ENCODE peak calls at places on chromosomes 12 and 14, in nine cellular contexts. N is small intestine; Z is cardiac muscle cell; L is lung; A is fibroblast of lung; C is Caco-2; F is CD8-positive, alpha-beta memory T cell; W is right atrium auricular region; M is H9. J is an unnamed sample.

GRCh38 chr12:67018105-67018504 is 251.1 kb upstream of the CAND1 start:
- DNase-seq in N (no peak), Z (no peak), L (no peak), A (no peak), C (no peak), F (no peak), W (no peak), M (peak; percentile 80), J (no peak)

GRCh38 chr14:104116544-104117340 is 21.6 kb upstream of the KIF26A start:
- DNase-seq in N (peak; percentile 86), Z (no peak), L (peak; percentile 63), A (no peak), C (peak; percentile 87), F (no peak), W (no peak), M (no peak), J (no peak)

GRCh38 chr12:57008113-57008687 is 1.9 kb upstream of the ZBTB39 start:
- DNase-seq in N (peak; percentile 61), Z (peak; percentile 81), L (no peak), A (peak; percentile 54), C (peak; percentile 61), F (no peak), W (no peak), M (no peak), J (no peak)

GRCh38 chr14:77158175-77158908 is 16.8 kb upstream of the ZDHHC22 start:
- DNase-seq in N (no peak), Z (peak; percentile 68), L (no peak), A (peak; percentile 76), C (no peak), F (no peak), W (peak; percentile 58), M (peak; percentile 67), J (peak; percentile 67)

GRCh38 chr12:79678306-79678705 is 12.5 kb downstream of the PAWR start:
- DNase-seq in N (no peak), Z (no peak), L (no peak), A (no peak), C (no peak), F (no peak), W (no peak), M (no peak), J (no peak)

GRCh38 chr12:32596031-32596430 is 83.1 kb upstream of the DNM1L start:
- DNase-seq in N (no peak), Z (no peak), L (no peak), A (no peak), C (no peak), F (no peak), W (no peak), M (no peak), J (no peak)

GRCh38 chr12:106051853-106052531 is 86.8 kb downstream of the NUAK1 start:
- DNase-seq in N (no peak), Z (no peak), L (no peak), A (peak; percentile 49), C (no peak), F (no peak), W (no peak), M (no peak), J (no peak)

GRCh38 chr14:98189521-98189920 is 1082.5 kb downstream of the BCL11B start:
- DNase-seq in N (peak; percentile 69), Z (no peak), L (no peak), A (no peak), C (no peak), F (no peak), W (no peak), M (no peak), J (no peak)

GRCh38 chr12:119796292-119796691 is 80.8 kb downstream of the CIT start:
- DNase-seq in N (no peak), Z (no peak), L (no peak), A (no peak), C (no peak), F (no peak), W (no peak), M (no peak), J (no peak)

GRCh38 chr14:106694638-106695393 is 1168.4 kb downstream of the TMEM121 start:
- DNase-seq in N (no peak), Z (no peak), L (no peak), A (no peak), C (peak; percentile 23), F (peak; percentile 47), W (no peak), M (no peak), J (peak; percentile 11)

GRCh38 chr12:95218852-95219171 is 1.2 kb downstream of the VEZT start:
- DNase-seq in N (peak; percentile 65), Z (no peak), L (no peak), A (no peak), C (peak; percentile 20), F (peak; percentile 8), W (no peak), M (no peak), J (no peak)

GRCh38 chr14:20690848-20691640 is 2.5 kb downstream of the ANG start:
- DNase-seq in N (peak; percentile 83), Z (peak; percentile 84), L (peak; percentile 53), A (peak; percentile 58), C (peak; percentile 66), F (no peak), W (peak; percentile 63), M (no peak), J (peak; percentile 49)

GRCh38 chr12:40953076-40953475 is 235.0 kb upstream of the PDZRN4 start:
- DNase-seq in N (no peak), Z (peak; percentile 26), L (no peak), A (peak; percentile 86), C (no peak), F (no peak), W (no peak), M (no peak), J (no peak)

GRCh38 chr12:89160716-89161123 is 191.6 kb downstream of the DUSP6 start:
- DNase-seq in N (peak; percentile 26), Z (peak; percentile 63), L (peak; percentile 58), A (peak; percentile 84), C (no peak), F (no peak), W (peak; percentile 74), M (no peak), J (peak; percentile 75)

GRCh38 chr12:12614342-12614741 is 2.7 kb downstream of the CREBL2 start:
- DNase-seq in N (no peak), Z (no peak), L (no peak), A (no peak), C (no peak), F (no peak), W (no peak), M (no peak), J (no peak)
- H3K4me1 ChIP-seq in N (peaks cover 7% of the 10 kb centered on the region), Z (peaks cover 17% of the 10 kb centered on the region), L (no peaks in the 10 kb centered on the region), A (peaks cover 2% of the 10 kb centered on the region), C (peaks cover 3% of the 10 kb centered on the region), F (peaks cover 55% of the 10 kb centered on the region), W (no peaks in the 10 kb centered on the region), M (no peaks in the 10 kb centered on the region), J (peaks cover 58% of the 10 kb centered on the region)

DNA sequence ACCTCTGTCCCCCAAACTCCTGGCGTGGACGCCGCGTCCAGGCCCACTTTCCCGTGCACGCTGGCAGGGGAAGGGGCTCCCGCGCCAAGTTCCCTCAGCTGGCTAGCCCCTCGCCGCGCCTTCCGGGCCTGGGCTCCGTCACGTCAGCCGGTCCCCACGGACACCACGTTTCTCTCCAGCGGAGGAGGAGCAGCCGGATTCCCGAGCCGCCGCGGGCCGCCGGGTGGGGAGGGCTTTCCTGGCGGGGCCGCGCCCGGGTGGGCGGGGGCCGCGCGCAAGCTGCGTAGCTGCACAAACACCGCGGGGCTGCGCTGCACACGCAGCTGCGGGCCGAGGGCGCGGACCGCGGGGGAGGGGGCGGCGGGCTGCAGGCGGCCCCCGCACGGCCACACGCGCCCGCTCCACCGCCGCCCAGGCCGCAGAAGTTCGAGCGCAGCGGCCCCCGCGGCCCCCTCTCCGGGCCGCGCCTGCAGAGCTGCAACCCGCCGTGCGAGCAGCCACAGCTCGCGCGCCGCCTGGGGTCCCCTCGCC is 45.1 kb upstream of the PNMA1 start:
- DNase-seq in N (peak; percentile 61), Z (peak; percentile 78), L (peak; percentile 61), A (peak; percentile 61), C (peak; percentile 72), F (no peak), W (peak; percentile 82), M (no peak), J (peak; percentile 58)
- H3K4me1 ChIP-seq in N (peaks cover 59% of the 10 kb centered on the region), Z (peaks cover 45% of the 10 kb centered on the region), L (peaks cover 51% of the 10 kb centered on the region), A (peaks cover 54% of the 10 kb centered on the region), C (peaks cover 62% of the 10 kb centered on the region), F (peaks cover 83% of the 10 kb centered on the region), W (no peaks in the 10 kb centered on the region), M (peaks cover 3% of the 10 kb centered on the region), J (peaks cover 67% of the 10 kb centered on the region)

GRCh38 chr12:64044171-64044570 is 177.9 kb downstream of the KICS2 start:
- DNase-seq in N (peak; percentile 59), Z (no peak), L (no peak), A (no peak), C (peak; percentile 16), F (no peak), W (no peak), M (no peak), J (no peak)
- H3K4me1 ChIP-seq in N (peaks cover 3% of the 10 kb centered on the region), Z (peaks cover 3% of the 10 kb centered on the region), L (no peaks in the 10 kb centered on the region), A (peaks cover 9% of the 10 kb centered on the region), C (peaks cover 19% of the 10 kb centered on the region), F (no peaks in the 10 kb centered on the region), W (no peaks in the 10 kb centered on the region), M (peaks cover 5% of the 10 kb centered on the region), J (peaks cover 9% of the 10 kb centered on the region)

DNA sequence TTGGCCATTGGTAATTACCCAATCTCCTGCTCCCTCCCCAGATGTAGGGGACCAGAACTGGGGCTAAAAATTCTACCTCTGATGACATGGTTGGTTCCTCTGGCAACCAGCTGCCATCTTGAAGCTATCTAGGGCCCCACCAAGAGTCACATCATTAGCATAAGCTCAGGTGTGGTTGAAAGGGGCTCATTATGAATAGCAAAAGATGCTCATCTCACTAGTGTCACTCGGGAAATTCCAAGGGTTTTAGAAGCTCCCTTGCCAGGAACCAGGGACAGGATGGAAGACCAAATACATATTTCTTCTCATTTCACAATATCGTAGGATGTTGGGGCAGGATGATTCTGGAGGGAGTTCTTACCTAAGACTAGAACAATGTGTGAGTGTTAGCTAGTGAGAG is 38.6 kb downstream of the EID3 start:
- DNase-seq in N (no peak), Z (no peak), L (no peak), A (no peak), C (no peak), F (no peak), W (no peak), M (no peak), J (no peak)
- H3K4me1 ChIP-seq in N (no peaks in the 10 kb centered on the region), Z (no peaks in the 10 kb centered on the region), L (peaks cover 9% of the 10 kb centered on the region), A (no peaks in the 10 kb centered on the region), C (no peaks in the 10 kb centered on the region), F (no peaks in the 10 kb centered on the region), W (no peaks in the 10 kb centered on the region), M (no peaks in the 10 kb centered on the region), J (peaks cover 62% of the 10 kb centered on the region)

GRCh38 chr14:102264355-102264754 is 40.6 kb downstream of the MOK start:
- DNase-seq in N (no peak), Z (peak; percentile 68), L (no peak), A (no peak), C (no peak), F (no peak), W (no peak), M (no peak), J (no peak)

GRCh38 chr14:102262894-102263462 is 42.0 kb downstream of the MOK start:
- DNase-seq in N (no peak), Z (peak; percentile 77), L (no peak), A (peak; percentile 72), C (no peak), F (no peak), W (no peak), M (peak; percentile 53), J (no peak)

GRCh38 chr14:102264775-102265174 is 40.2 kb downstream of the MOK start:
- DNase-seq in N (no peak), Z (peak; percentile 61), L (no peak), A (no peak), C (no peak), F (no peak), W (no peak), M (no peak), J (peak; percentile 59)
- H3K4me1 ChIP-seq in N (no peaks in the 10 kb centered on the region), Z (peaks cover 20% of the 10 kb centered on the region), L (peaks cover 5% of the 10 kb centered on the region), A (peaks cover 2% of the 10 kb centered on the region), C (no peaks in the 10 kb centered on the region), F (no peaks in the 10 kb centered on the region), W (no peaks in the 10 kb centered on the region), M (no peaks in the 10 kb centered on the region), J (peaks cover 17% of the 10 kb centered on the region)

GRCh38 chr14:23129759-23130316 is 10.8 kb upstream of the CEBPE start:
- DNase-seq in N (no peak), Z (no peak), L (no peak), A (no peak), C (no peak), F (no peak), W (no peak), M (no peak), J (no peak)
- H3K4me1 ChIP-seq in N (no peaks in the 10 kb centered on the region), Z (no peaks in the 10 kb centered on the region), L (no peaks in the 10 kb centered on the region), A (no peaks in the 10 kb centered on the region), C (no peaks in the 10 kb centered on the region), F (no peaks in the 10 kb centered on the region), W (no peaks in the 10 kb centered on the region), M (no peaks in the 10 kb centered on the region), J (no peaks in the 10 kb centered on the region)